ENCODE peak calls at places on chromosome 4, in five cellular contexts. One of them, this sample, is unnamed.

GRCh38 chr4:71202703-71203102 is 136.1 kb upstream of the SLC4A4 start:
- DNase-seq in HFFc6: no peak
- DNase-seq in thoracic aorta: no peak
- DNase-seq in astrocyte of the hippocampus: peak
- DNase-seq in body of pancreas: no peak
- DNase-seq in this sample: no peak

GRCh38 chr4:168152837-168153500 is 60.6 kb downstream of the ANXA10 start:
- DNase-seq in astrocyte of the hippocampus: no peak
- DNase-seq in thoracic aorta: no peak
- DNase-seq in body of pancreas: no peak
- DNase-seq in HFFc6: no peak
- DNase-seq in this sample: no peak

GRCh38 chr4:169603312-169603711 is 9.1 kb downstream of the NEK1 start:
- DNase-seq in thoracic aorta: no peak
- DNase-seq in body of pancreas: no peak
- DNase-seq in astrocyte of the hippocampus: no peak
- DNase-seq in HFFc6: no peak
- DNase-seq in this sample: no peak

GRCh38 chr4:6987566-6987920 is 55.6 kb upstream of the TADA2B start:
- DNase-seq in HFFc6: peak
- DNase-seq in body of pancreas: no peak
- DNase-seq in thoracic aorta: no peak
- DNase-seq in astrocyte of the hippocampus: no peak
- DNase-seq in this sample: no peak

GRCh38 chr4:158758142-158758541 is 10.7 kb upstream of the FNIP2 start:
- DNase-seq in astrocyte of the hippocampus: peak
- DNase-seq in thoracic aorta: no peak
- DNase-seq in HFFc6: no peak
- DNase-seq in body of pancreas: no peak
- DNase-seq in this sample: no peak

GRCh38 chr4:7462509-7462971 is 27.8 kb upstream of the PSAPL1 start:
- DNase-seq in HFFc6: peak
- DNase-seq in thoracic aorta: no peak
- DNase-seq in astrocyte of the hippocampus: peak
- DNase-seq in body of pancreas: peak
- DNase-seq in this sample: peak

GRCh38 chr4:119490335-119490734 is 138.3 kb downstream of the PDE5A start:
- DNase-seq in astrocyte of the hippocampus: peak
- DNase-seq in thoracic aorta: no peak
- DNase-seq in HFFc6: peak
- DNase-seq in body of pancreas: no peak
- DNase-seq in this sample: peak

GRCh38 chr4:81470456-81471327 is 1.0 kb downstream of the RASGEF1B start:
- DNase-seq in thoracic aorta: peak
- DNase-seq in astrocyte of the hippocampus: peak
- DNase-seq in body of pancreas: peak
- DNase-seq in HFFc6: no peak
- DNase-seq in this sample: no peak

GRCh38 chr4:113947484-113947883 is 32.0 kb downstream of the ARSJ start:
- DNase-seq in thoracic aorta: no peak
- DNase-seq in astrocyte of the hippocampus: no peak
- DNase-seq in HFFc6: no peak
- DNase-seq in body of pancreas: no peak
- DNase-seq in this sample: no peak

GRCh38 chr4:93370256-93370655 is 458.3 kb upstream of the ATOH1 start:
- DNase-seq in astrocyte of the hippocampus: no peak
- DNase-seq in HFFc6: no peak
- DNase-seq in body of pancreas: no peak
- DNase-seq in thoracic aorta: no peak
- DNase-seq in this sample: no peak

GRCh38 chr4:82017680-82018079 is 356.1 kb downstream of the HNRNPD start:
- DNase-seq in HFFc6: no peak
- DNase-seq in thoracic aorta: no peak
- DNase-seq in body of pancreas: no peak
- DNase-seq in astrocyte of the hippocampus: peak
- DNase-seq in this sample: peak

GRCh38 chr4:89324671-89325070 is 17.1 kb upstream of the GPRIN3 start:
- DNase-seq in thoracic aorta: no peak
- DNase-seq in body of pancreas: peak
- DNase-seq in HFFc6: no peak
- DNase-seq in astrocyte of the hippocampus: no peak
- DNase-seq in this sample: no peak